ENCODE peak calls at places on chromosomes 1 and 21, in six cellular contexts. A is HTR-8/SVneo; G is CD4-positive, alpha-beta memory T cell; L is heart left ventricle; Y is dermis microvascular lymphatic vessel endothelial cell; C is NCI-H748 treated with DMSO at 0.1 percent for 48 hours. S is an unnamed sample.

GRCh38 chr1:230728710-230729392 is 14.9 kb upstream of the AGT start:
- DNase-seq in L (no peak), G (no peak), A (no peak), Y (no peak), C (no peak), S (peak)

GRCh38 chr21:45590726-45591618 is 48.7 kb upstream of the SLC19A1 start:
- DNase-seq in L (peak), G (peak), Y (no peak), A (no peak), C (no peak), S (peak)

GRCh38 chr1:208027861-208028260 is 116.9 kb upstream of the CD34 start:
- DNase-seq in Y (no peak), C (no peak), G (no peak), L (no peak), A (no peak), S (no peak)

GRCh38 chr1:115807723-115808122 is 33.2 kb downstream of the NHLH2 start:
- DNase-seq in C (peak), A (peak), Y (peak), L (no peak), G (peak), S (peak)

GRCh38 chr1:199736646-199737045 is 290.9 kb upstream of the NR5A2 start:
- DNase-seq in C (no peak), A (no peak), Y (no peak), L (no peak), G (no peak), S (no peak)

GRCh38 chr1:14970115-14970798 is 183.3 kb upstream of the TMEM51 start:
- DNase-seq in L (peak), C (no peak), Y (peak), G (no peak), A (peak), S (peak)

GRCh38 chr1:236854602-236854978 is 59.5 kb downstream of the MTR start:
- DNase-seq in L (no peak), C (no peak), A (peak), G (no peak), Y (no peak), S (no peak)

GRCh38 chr1:219123041-219123440 is 50.6 kb upstream of the LYPLAL1 start:
- DNase-seq in G (no peak), A (no peak), L (peak), Y (no peak), C (no peak), S (no peak)

GRCh38 chr1:13699510-13699909 is 478 bp upstream of the PRDM2 start:
- DNase-seq in Y (peak), C (no peak), L (peak), A (no peak), G (no peak), S (no peak)

GRCh38 chr1:102588536-102588935 is 519.8 kb downstream of the COL11A1 start:
- DNase-seq in C (no peak), A (no peak), Y (no peak), L (no peak), G (no peak), S (peak)

GRCh38 chr21:44929799-44930542 is 9.3 kb upstream of the ITGB2 start:
- DNase-seq in L (no peak), Y (no peak), G (no peak), C (no peak), A (no peak), S (no peak)

GRCh38 chr1:54153548-54154439 is 994 bp upstream of the CDCP2 start:
- DNase-seq in C (no peak), Y (no peak), A (peak), L (no peak), G (no peak), S (no peak)

GRCh38 chr1:244297087-244297486 is 154.6 kb downstream of the ADSS2 start:
- DNase-seq in A (no peak), G (no peak), C (no peak), Y (no peak), L (no peak), S (no peak)

GRCh38 chr1:185816460-185816859 is 82.3 kb downstream of the HMCN1 start:
- DNase-seq in G (no peak), L (no peak), Y (no peak), A (no peak), C (no peak), S (no peak)

GRCh38 chr1:45552309-45552708 is 1.7 kb downstream of the AKR1A1 start:
- DNase-seq in L (no peak), A (no peak), G (no peak), Y (peak), C (peak), S (peak)

GRCh38 chr1:13570924-13571323 is 12.7 kb upstream of the PDPN start:
- DNase-seq in Y (no peak), L (no peak), C (no peak), G (no peak), A (no peak), S (no peak)

GRCh38 chr1:167678422-167678821 is 43.4 kb upstream of the MPZL1 start:
- DNase-seq in C (no peak), A (no peak), G (no peak), Y (no peak), L (no peak), S (no peak)

GRCh38 chr21:31977816-31978215 is 105.0 kb downstream of the HUNK start:
- DNase-seq in G (no peak), L (no peak), C (no peak), Y (no peak), A (no peak), S (no peak)